ENCODE peak calls at places on chromosomes 1 and 21, in nine cellular contexts. I is lower lobe of right lung, W is tibial nerve, M is GM23248, B is astrocyte, J is kidney, G is H9, C is mesendoderm, U is OCI-LY7. L is an unnamed sample.

GRCh38 chr1:75614455-75615379 is 3.8 kb upstream of the SLC44A5 start:
- DNase-seq in I (peak; percentile 47), W (no peak), M (peak; percentile 50), B (peak; percentile 34), J (peak; percentile 78), G (peak; percentile 84), C (peak; percentile 85), U (no peak), L (peak; percentile 92)

GRCh38 chr21:42764443-42764760 is 111.0 kb downstream of the PDE9A start:
- DNase-seq in I (peak; percentile 27), W (no peak), M (no peak), B (no peak), J (no peak), G (no peak), C (no peak), U (no peak), L (no peak)

GRCh38 chr21:45403825-45404725 is 890 bp upstream of the COL18A1 start:
- DNase-seq in I (peak; percentile 47), W (peak; percentile 36), M (peak; percentile 58), B (peak; percentile 76), J (peak; percentile 84), G (peak; percentile 81), C (peak; percentile 94), U (no peak), L (peak; percentile 52)

GRCh38 chr21:31258073-31258472 is 86.0 kb downstream of the TIAM1 start:
- DNase-seq in I (no peak), W (no peak), M (no peak), B (no peak), J (no peak), G (no peak), C (no peak), U (no peak), L (no peak)

GRCh38 chr1:208885046-208885445 is 640.9 kb upstream of the PLXNA2 start:
- DNase-seq in I (no peak), W (no peak), M (no peak), B (no peak), J (no peak), G (no peak), C (no peak), U (no peak), L (no peak)

GRCh38 chr1:31764307-31765040 is at the start of gene ADGRB2:
- DNase-seq in I (no peak), W (no peak), M (peak; percentile 53), B (no peak), J (no peak), G (peak; percentile 61), C (peak; percentile 45), U (peak; percentile 31), L (peak; percentile 46)

GRCh38 chr1:52506349-52506748 is 46.5 kb downstream of the TUT4 start:
- DNase-seq in I (no peak), W (no peak), M (no peak), B (no peak), J (no peak), G (no peak), C (no peak), U (no peak), L (no peak)

GRCh38 chr1:53643881-53644390 is 95.0 kb downstream of the GLIS1 start:
- DNase-seq in I (no peak), W (no peak), M (no peak), B (no peak), J (peak; percentile 10), G (peak; percentile 3), C (no peak), U (no peak), L (no peak)

GRCh38 chr1:210700511-210700910 is 371.8 kb downstream of the HHAT start:
- DNase-seq in I (no peak), W (no peak), M (no peak), B (no peak), J (no peak), G (no peak), C (no peak), U (no peak), L (no peak)

GRCh38 chr1:200359610-200360163 is 50.1 kb downstream of the ZNF281 start:
- DNase-seq in I (no peak), W (no peak), M (peak; percentile 82), B (peak; percentile 74), J (no peak), G (no peak), C (no peak), U (no peak), L (no peak)

GRCh38 chr1:209021622-209022021 is 561.9 kb upstream of the CAMK1G start:
- DNase-seq in I (no peak), W (no peak), M (no peak), B (no peak), J (no peak), G (no peak), C (no peak), U (no peak), L (no peak)

GRCh38 chr1:208083016-208083714 is 161.0 kb downstream of the PLXNA2 start:
- DNase-seq in I (no peak), W (no peak), M (no peak), B (no peak), J (no peak), G (no peak), C (peak; percentile 99), U (no peak), L (peak; percentile 85)

GRCh38 chr1:33161061-33161681 is 20.7 kb downstream of the TRIM62 start:
- DNase-seq in I (no peak), W (no peak), M (no peak), B (peak; percentile 39), J (peak; percentile 90), G (no peak), C (no peak), U (no peak), L (no peak)

GRCh38 chr1:10671090-10671489 is 125.4 kb downstream of the CASZ1 start:
- DNase-seq in I (no peak), W (no peak), M (no peak), B (no peak), J (no peak), G (no peak), C (no peak), U (no peak), L (no peak)

DNA sequence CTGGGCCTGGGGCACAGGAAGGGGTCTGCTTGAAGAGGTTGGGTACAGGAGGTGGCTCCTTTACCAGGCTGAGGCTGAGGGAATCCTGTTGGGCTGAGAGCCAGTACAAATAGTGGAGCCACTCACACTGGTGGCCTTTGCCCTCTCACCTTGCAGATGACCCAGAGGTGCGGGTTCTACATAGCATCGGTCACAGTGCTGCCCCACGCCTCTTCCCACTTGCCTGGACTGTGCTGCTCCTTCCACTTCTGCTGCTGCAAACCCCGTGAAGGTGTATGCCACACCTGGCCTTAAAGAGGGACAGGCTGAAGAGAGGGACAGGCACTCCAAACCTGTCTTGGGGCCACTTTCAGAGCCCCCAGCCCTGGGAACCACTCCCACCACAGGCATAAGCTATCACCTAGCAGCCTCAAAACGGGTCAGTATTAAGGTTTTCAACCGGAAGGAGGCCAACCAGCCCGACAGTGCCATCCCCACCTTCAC is 1.8 kb upstream of the SLC50A1 start:
- DNase-seq in I (no peak), W (no peak), M (no peak), B (no peak), J (no peak), G (no peak), C (no peak), U (no peak), L (no peak)
- H3K27ac ChIP-seq in I (peak overlapping the region; percentile 91), W (peak overlapping the region; percentile 100), M (no peak overlapping the region), B (peak overlapping the region; percentile 100), J (peak overlapping the region; percentile 99), G (no peak overlapping the region), C (no peak overlapping the region), U (no peak overlapping the region), L (no peak overlapping the region)

GRCh38 chr1:55817027-55817426 is 601.9 kb upstream of the USP24 start:
- DNase-seq in I (no peak), W (no peak), M (no peak), B (no peak), J (no peak), G (no peak), C (no peak), U (no peak), L (no peak)
- H3K27ac ChIP-seq in I (no peak overlapping the region), W (peak overlapping the region; percentile 41), M (no peak overlapping the region), B (no peak overlapping the region), J (no peak overlapping the region), G (no peak overlapping the region), C (no peak overlapping the region), U (no peak overlapping the region), L (no peak overlapping the region)

GRCh38 chr1:219324171-219324570 is 150.5 kb downstream of the LYPLAL1 start:
- DNase-seq in I (no peak), W (no peak), M (no peak), B (no peak), J (no peak), G (no peak), C (no peak), U (no peak), L (no peak)
- H3K27ac ChIP-seq in I (no peak overlapping the region), W (no peak overlapping the region), M (no peak overlapping the region), B (peak overlapping the region; percentile 87), J (no peak overlapping the region), G (no peak overlapping the region), C (no peak overlapping the region), U (no peak overlapping the region), L (no peak overlapping the region)

DNA sequence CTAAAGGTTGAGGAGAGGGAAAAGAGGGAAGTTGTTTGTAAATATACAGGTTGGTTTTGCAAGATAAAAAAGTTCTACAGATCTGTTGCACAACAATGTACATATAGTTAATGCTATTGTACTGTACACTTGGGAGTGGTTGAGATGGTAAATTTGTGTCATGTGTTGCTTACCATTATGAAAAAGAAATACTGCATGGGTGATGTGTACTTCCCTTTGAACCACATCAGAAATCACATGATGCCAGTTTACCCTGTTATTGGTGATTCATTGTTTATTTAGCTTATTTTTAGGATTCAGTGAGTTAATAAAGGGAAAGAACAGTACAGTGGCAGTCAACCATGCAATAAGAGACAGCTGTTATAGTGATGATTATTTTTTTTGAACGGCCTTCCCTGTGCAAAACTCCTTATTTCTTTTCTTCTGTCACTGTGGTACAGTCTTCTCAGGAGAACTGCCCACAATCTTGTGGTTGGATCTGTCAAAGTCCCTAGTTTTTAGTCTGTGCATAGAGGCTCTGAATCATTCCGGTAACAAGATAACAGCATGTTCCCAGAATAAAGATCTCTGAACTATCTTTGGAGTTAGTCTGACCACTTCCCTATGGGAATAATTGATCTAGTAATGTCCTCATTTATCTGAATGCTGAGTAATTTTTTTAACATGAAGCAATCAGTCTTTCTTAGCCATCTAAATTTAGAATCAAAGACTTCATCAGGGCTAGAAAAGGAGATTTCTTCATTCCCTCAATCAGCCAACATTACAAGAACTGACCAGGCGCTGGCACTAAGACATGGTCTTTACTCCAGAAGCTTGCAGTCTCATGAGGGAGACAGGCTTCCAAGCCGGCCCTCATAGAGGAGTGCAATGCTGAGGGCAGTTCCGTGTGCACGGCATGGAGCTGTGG is 84.2 kb downstream of the SH3GLB1 start:
- DNase-seq in I (peak; percentile 49), W (no peak), M (peak; percentile 74), B (peak; percentile 99), J (peak; percentile 68), G (no peak), C (no peak), U (no peak), L (no peak)
- H3K27ac ChIP-seq in I (peak overlapping the region; percentile 53), W (peak overlapping the region; percentile 82), M (peak overlapping the region; percentile 50), B (peak overlapping the region; percentile 85), J (no peak overlapping the region), G (no peak overlapping the region), C (no peak overlapping the region), U (no peak overlapping the region), L (no peak overlapping the region)

L was measured in WERI-Rb-1.